ENCODE peak calls at places on chromosomes 4 and X, in four cellular contexts. S, P, T and F are unnamed samples.

GRCh38 chr4:113955948-113956347 is 23.5 kb downstream of the ARSJ start:
- DNase-seq in S (no peak), P (no peak), T (no peak), F (no peak)

GRCh38 chr4:3436798-3437581 is 4.8 kb upstream of the HGFAC start:
- DNase-seq in S (no peak), P (no peak), T (peak), F (no peak)

GRCh38 chrX:40010550-40011364 is 87.0 kb downstream of the BCOR start:
- DNase-seq in S (no peak), P (no peak), T (no peak), F (no peak)

GRCh38 chrX:84340981-84341380 is 153.0 kb upstream of the RPS6KA6 start:
- DNase-seq in S (no peak), P (no peak), T (no peak), F (no peak)

GRCh38 chr4:119233750-119234149 is 21.2 kb downstream of the USP53 start:
- DNase-seq in S (no peak), P (no peak), T (no peak), F (no peak)

GRCh38 chrX:93428497-93428896 is 244.9 kb downstream of the NAP1L3 start:
- DNase-seq in S (no peak), P (no peak), T (no peak), F (no peak)

GRCh38 chrX:68696267-68696666 is 48.8 kb downstream of the STARD8 start:
- DNase-seq in S (no peak), P (no peak), T (no peak), F (no peak)

GRCh38 chr4:169293343-169294176 is 22.8 kb upstream of the SH3RF1 start:
- DNase-seq in S (no peak), P (no peak), T (no peak), F (no peak)

GRCh38 chrX:38717871-38718270 is 83.4 kb upstream of the MID1IP1 start:
- DNase-seq in S (no peak), P (peak), T (no peak), F (no peak)

GRCh38 chr4:6876440-6876839 is 33.2 kb upstream of the TBC1D14 start:
- DNase-seq in S (peak), P (no peak), T (no peak), F (no peak)

GRCh38 chr4:144611850-144612249 is 34.1 kb upstream of the HHIP start:
- DNase-seq in S (no peak), P (peak), T (no peak), F (no peak)

GRCh38 chrX:148310402-148311200 is 189.8 kb upstream of the AFF2 start:
- DNase-seq in S (no peak), P (no peak), T (no peak), F (no peak)

GRCh38 chrX:38117485-38117884 is 103.2 kb downstream of the SRPX start:
- DNase-seq in S (no peak), P (no peak), T (no peak), F (no peak)

GRCh38 chr4:142365386-142365785 is 480.7 kb downstream of the INPP4B start:
- DNase-seq in S (no peak), P (no peak), T (no peak), F (no peak)

GRCh38 chrX:124736553-124737240 is 390.3 kb downstream of the SH2D1A start:
- DNase-seq in S (no peak), P (peak), T (no peak), F (no peak)

GRCh38 chrX:35800479-35800878 is 2.3 kb downstream of the MAGEB16 start:
- DNase-seq in S (no peak), P (no peak), T (no peak), F (no peak)

GRCh38 chr4:97867557-97868091 is 275.7 kb downstream of the STPG2 start:
- DNase-seq in S (no peak), P (no peak), T (no peak), F (no peak)

GRCh38 chr4:4269856-4270255 is 20.1 kb downstream of the LYAR start:
- DNase-seq in S (no peak), P (no peak), T (no peak), F (no peak)

GRCh38 chr4:94551616-94552564 is 100.1 kb downstream of the PDLIM5 start:
- DNase-seq in S (no peak), P (no peak), T (no peak), F (no peak)

GRCh38 chr4:41362647-41363383 is 106.1 kb downstream of the UCHL1 start:
- DNase-seq in S (no peak), P (peak), T (no peak), F (no peak)

GRCh38 chrX:55111578-55112254 is 22.9 kb downstream of the PAGE2 start:
- DNase-seq in S (no peak), P (no peak), T (no peak), F (no peak)

GRCh38 chrX:155313766-155314165 is 20.6 kb downstream of the CLIC2 start:
- DNase-seq in S (no peak), P (peak), T (no peak), F (no peak)

GRCh38 chr4:41587286-41587685 is 49.3 kb downstream of the LIMCH1 start:
- DNase-seq in S (no peak), P (no peak), T (no peak), F (no peak)

GRCh38 chrX:78517124-78517523 is 142.0 kb downstream of the RTL3 start:
- DNase-seq in S (no peak), P (no peak), T (no peak), F (no peak)

GRCh38 chr4:55932489-55932888 is 16.3 kb upstream of the CEP135 start:
- DNase-seq in S (no peak), P (no peak), T (no peak), F (no peak)

GRCh38 chrX:96846841-96847240 is 36.9 kb upstream of the RPA4 start:
- DNase-seq in S (no peak), P (peak), T (no peak), F (no peak)

GRCh38 chr4:117626664-117627063 is 407.6 kb upstream of the NDST3 start:
- DNase-seq in S (no peak), P (no peak), T (no peak), F (no peak)

GRCh38 chr4:15963568-15963967 is 593 bp upstream of the FGFBP2 start:
- DNase-seq in S (no peak), P (no peak), T (no peak), F (no peak)

GRCh38 chrX:46572295-46572936 is 1.1 kb upstream of the CHST7 start:
- DNase-seq in S (no peak), P (no peak), T (no peak), F (no peak)

GRCh38 chr4:72136429-72136828 is 104.6 kb downstream of the NPFFR2 start:
- DNase-seq in S (no peak), P (peak), T (no peak), F (no peak)

GRCh38 chr4:92241094-92241493 is 62.7 kb upstream of the GRID2 start:
- DNase-seq in S (no peak), P (no peak), T (no peak), F (no peak)

GRCh38 chr4:100166297-100167034 is 23.8 kb downstream of the DDIT4L start:
- DNase-seq in S (no peak), P (no peak), T (no peak), F (no peak)

GRCh38 chr4:74772106-74772505 is 22.2 kb downstream of the BTC start:
- DNase-seq in S (no peak), P (no peak), T (no peak), F (no peak)

GRCh38 chrX:40863671-40864070 is 128.3 kb upstream of the MED14 start:
- DNase-seq in S (no peak), P (no peak), T (no peak), F (no peak)

GRCh38 chr4:68304731-68305130 is 45.2 kb downstream of the YTHDC1 start:
- DNase-seq in S (no peak), P (no peak), T (no peak), F (no peak)

GRCh38 chr4:25177147-25177546 is 16.9 kb upstream of the SEPSECS start:
- DNase-seq in S (no peak), P (no peak), T (no peak), F (no peak)

GRCh38 chr4:25182941-25183340 is 22.7 kb upstream of the SEPSECS start:
- DNase-seq in S (no peak), P (no peak), T (no peak), F (no peak)

GRCh38 chr4:25178838-25179261 is 18.6 kb upstream of the SEPSECS start:
- DNase-seq in S (no peak), P (no peak), T (no peak), F (no peak)

GRCh38 chr4:25184056-25184455 is 23.8 kb upstream of the SEPSECS start:
- DNase-seq in S (no peak), P (no peak), T (no peak), F (no peak)

GRCh38 chr4:25180524-25181131 is 20.4 kb upstream of the SEPSECS start:
- DNase-seq in S (no peak), P (peak), T (no peak), F (no peak)
- TF ChIP-seq CTCF in S (peak), P (peak), T (peak), F (peak)

GRCh38 chrX:152960115-152960514 is 33.8 kb downstream of the PNMA5 start:
- DNase-seq in S (no peak), P (no peak), T (no peak), F (no peak)
- TF ChIP-seq CTCF in S (no peak), P (no peak), T (no peak), F (no peak)

DNA sequence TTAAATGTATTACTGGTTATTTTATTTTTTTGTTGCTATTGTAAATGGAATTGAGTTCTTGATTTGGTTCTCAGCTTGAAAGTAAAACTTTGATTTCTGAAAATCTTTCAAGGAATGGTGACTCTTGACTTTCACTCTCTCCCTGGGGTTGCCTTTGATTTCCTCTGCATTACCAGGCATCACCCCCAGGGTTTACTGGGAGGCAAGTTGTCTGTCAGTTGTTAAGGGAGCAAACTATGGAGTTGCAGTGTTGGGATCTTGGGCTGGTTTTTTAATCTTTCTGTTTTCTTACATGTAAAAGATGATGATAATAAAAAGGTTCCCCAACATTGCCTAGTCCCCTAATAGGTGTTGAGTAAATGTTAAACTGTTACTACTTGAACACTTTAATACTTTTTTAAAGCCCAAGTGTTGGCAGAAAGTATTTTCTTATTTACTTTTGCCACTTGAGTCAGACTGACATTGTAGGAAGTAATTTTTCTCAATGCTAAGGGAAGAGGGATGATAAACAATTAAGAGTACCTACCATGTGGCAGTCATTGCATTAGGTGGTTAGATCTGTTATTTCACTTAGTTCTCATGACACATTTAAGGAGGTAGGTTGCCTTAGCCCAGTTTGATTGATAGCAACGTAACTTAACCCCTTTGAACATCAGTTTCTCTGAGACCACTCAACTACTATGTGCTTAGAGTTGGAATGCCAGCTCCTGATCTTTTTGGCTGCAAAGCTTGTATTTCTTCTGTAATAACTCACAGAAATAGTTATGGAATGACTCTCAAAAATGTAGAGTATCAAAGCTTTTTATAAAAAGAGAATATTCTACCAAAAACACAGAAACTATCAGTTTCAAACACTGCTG is 67.1 kb downstream of the DCLK2 start:
- DNase-seq in S (no peak), P (peak), T (no peak), F (no peak)
- TF ChIP-seq CTCF in S (peak), P (no peak), T (no peak), F (peak)

DNA sequence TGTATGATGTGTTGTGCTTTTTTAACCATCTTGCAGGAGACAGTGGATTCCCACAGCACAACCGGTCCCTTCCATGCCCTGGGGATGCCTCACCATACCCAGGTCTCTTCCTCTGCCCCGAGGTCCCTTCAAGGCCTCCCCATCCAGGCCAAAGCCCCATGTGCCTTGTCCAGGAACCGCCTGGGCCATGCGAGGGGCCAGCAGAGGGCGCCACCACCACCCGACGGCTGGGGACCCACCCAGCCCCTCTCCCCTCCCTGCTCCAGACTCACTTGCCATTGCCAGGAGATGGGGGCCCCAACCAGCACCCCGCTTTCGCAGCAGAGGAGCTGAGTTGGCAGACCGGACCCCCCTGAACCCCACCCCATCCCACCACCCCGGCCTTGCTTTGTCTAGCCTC is 485.5 kb downstream of the TRAM1L1 start:
- DNase-seq in S (no peak), P (peak), T (no peak), F (no peak)
- TF ChIP-seq CTCF in S (no peak), P (peak), T (no peak), F (no peak)